ENCODE peak calls at places on chromosomes 13 and 19, in ten cellular contexts. One of them, this sample, is unnamed.

GRCh38 chr19:48681127-48681470 is 8.3 kb upstream of the NTN5 start:
- DNase-seq in stimulated activated CD4-positive, alpha-beta T cell treated with anti-CD3 and anti-CD28 coated beads, Interleukin-12 subunit alpha, Interleukin-12 subunit beta, amount 100 ng/mL, for 4 hours: no peak
- DNase-seq in AG09319: no peak
- DNase-seq in activated CD4-positive, alpha-beta T cell treated with anti-CD3 and anti-CD28 coated beads, Interleukin-2, amount 50 U/mL, for 48 hours: no peak
- DNase-seq in aorta: no peak
- DNase-seq in kidney glomerular epithelial cell: peak; percentile 95
- DNase-seq in T-helper 1 cell: no peak
- DNase-seq in activated T-cell treated with anti-CD3 and anti-CD28 coated beads for 24 hours: no peak
- DNase-seq in AG04450: peak; percentile 83
- DNase-seq in activated naive CD8-positive, alpha-beta T cell treated with anti-CD3 and anti-CD28 coated beads, Interleukin-2, amount 10 ng/mL, durations not matched to agents 7 days and 5 days: no peak
- DNase-seq in this sample: no peak

GRCh38 chr13:76418404-76418803 is 467.8 kb downstream of the KCTD12 start:
- DNase-seq in stimulated activated CD4-positive, alpha-beta T cell treated with anti-CD3 and anti-CD28 coated beads, Interleukin-12 subunit alpha, Interleukin-12 subunit beta, amount 100 ng/mL, for 4 hours: no peak
- DNase-seq in AG09319: no peak
- DNase-seq in activated CD4-positive, alpha-beta T cell treated with anti-CD3 and anti-CD28 coated beads, Interleukin-2, amount 50 U/mL, for 48 hours: no peak
- DNase-seq in aorta: no peak
- DNase-seq in kidney glomerular epithelial cell: no peak
- DNase-seq in T-helper 1 cell: no peak
- DNase-seq in activated T-cell treated with anti-CD3 and anti-CD28 coated beads for 24 hours: no peak
- DNase-seq in AG04450: no peak
- DNase-seq in activated naive CD8-positive, alpha-beta T cell treated with anti-CD3 and anti-CD28 coated beads, Interleukin-2, amount 10 ng/mL, durations not matched to agents 7 days and 5 days: no peak
- DNase-seq in this sample: no peak

GRCh38 chr19:46448601-46449000 is 19.9 kb upstream of the PNMA8C start:
- DNase-seq in stimulated activated CD4-positive, alpha-beta T cell treated with anti-CD3 and anti-CD28 coated beads, Interleukin-12 subunit alpha, Interleukin-12 subunit beta, amount 100 ng/mL, for 4 hours: no peak
- DNase-seq in AG09319: no peak
- DNase-seq in activated CD4-positive, alpha-beta T cell treated with anti-CD3 and anti-CD28 coated beads, Interleukin-2, amount 50 U/mL, for 48 hours: no peak
- DNase-seq in aorta: peak; percentile 24
- DNase-seq in kidney glomerular epithelial cell: no peak
- DNase-seq in T-helper 1 cell: no peak
- DNase-seq in activated T-cell treated with anti-CD3 and anti-CD28 coated beads for 24 hours: no peak
- DNase-seq in AG04450: no peak
- DNase-seq in activated naive CD8-positive, alpha-beta T cell treated with anti-CD3 and anti-CD28 coated beads, Interleukin-2, amount 10 ng/mL, durations not matched to agents 7 days and 5 days: no peak
- DNase-seq in this sample: no peak

GRCh38 chr13:43472344-43472743 is 314.4 kb downstream of the ENOX1 start:
- DNase-seq in stimulated activated CD4-positive, alpha-beta T cell treated with anti-CD3 and anti-CD28 coated beads, Interleukin-12 subunit alpha, Interleukin-12 subunit beta, amount 100 ng/mL, for 4 hours: no peak
- DNase-seq in AG09319: no peak
- DNase-seq in activated CD4-positive, alpha-beta T cell treated with anti-CD3 and anti-CD28 coated beads, Interleukin-2, amount 50 U/mL, for 48 hours: no peak
- DNase-seq in aorta: no peak
- DNase-seq in kidney glomerular epithelial cell: no peak
- DNase-seq in T-helper 1 cell: no peak
- DNase-seq in activated T-cell treated with anti-CD3 and anti-CD28 coated beads for 24 hours: no peak
- DNase-seq in AG04450: no peak
- DNase-seq in activated naive CD8-positive, alpha-beta T cell treated with anti-CD3 and anti-CD28 coated beads, Interleukin-2, amount 10 ng/mL, durations not matched to agents 7 days and 5 days: no peak
- DNase-seq in this sample: no peak

GRCh38 chr19:10690351-10690781 is 10.9 kb upstream of the QTRT1 start:
- DNase-seq in stimulated activated CD4-positive, alpha-beta T cell treated with anti-CD3 and anti-CD28 coated beads, Interleukin-12 subunit alpha, Interleukin-12 subunit beta, amount 100 ng/mL, for 4 hours: no peak
- DNase-seq in AG09319: no peak
- DNase-seq in activated CD4-positive, alpha-beta T cell treated with anti-CD3 and anti-CD28 coated beads, Interleukin-2, amount 50 U/mL, for 48 hours: no peak
- DNase-seq in aorta: no peak
- DNase-seq in kidney glomerular epithelial cell: peak; percentile 49
- DNase-seq in T-helper 1 cell: no peak
- DNase-seq in activated T-cell treated with anti-CD3 and anti-CD28 coated beads for 24 hours: no peak
- DNase-seq in AG04450: no peak
- DNase-seq in activated naive CD8-positive, alpha-beta T cell treated with anti-CD3 and anti-CD28 coated beads, Interleukin-2, amount 10 ng/mL, durations not matched to agents 7 days and 5 days: no peak
- DNase-seq in this sample: no peak

GRCh38 chr19:46391296-46392251 is 21.8 kb downstream of the CCDC8 start:
- DNase-seq in stimulated activated CD4-positive, alpha-beta T cell treated with anti-CD3 and anti-CD28 coated beads, Interleukin-12 subunit alpha, Interleukin-12 subunit beta, amount 100 ng/mL, for 4 hours: no peak
- DNase-seq in AG09319: no peak
- DNase-seq in activated CD4-positive, alpha-beta T cell treated with anti-CD3 and anti-CD28 coated beads, Interleukin-2, amount 50 U/mL, for 48 hours: no peak
- DNase-seq in aorta: no peak
- DNase-seq in kidney glomerular epithelial cell: no peak
- DNase-seq in T-helper 1 cell: no peak
- DNase-seq in activated T-cell treated with anti-CD3 and anti-CD28 coated beads for 24 hours: no peak
- DNase-seq in AG04450: no peak
- DNase-seq in activated naive CD8-positive, alpha-beta T cell treated with anti-CD3 and anti-CD28 coated beads, Interleukin-2, amount 10 ng/mL, durations not matched to agents 7 days and 5 days: no peak
- DNase-seq in this sample: no peak

GRCh38 chr13:52070929-52071523 is 46.5 kb downstream of the UTP14C start:
- DNase-seq in stimulated activated CD4-positive, alpha-beta T cell treated with anti-CD3 and anti-CD28 coated beads, Interleukin-12 subunit alpha, Interleukin-12 subunit beta, amount 100 ng/mL, for 4 hours: no peak
- DNase-seq in AG09319: no peak
- DNase-seq in activated CD4-positive, alpha-beta T cell treated with anti-CD3 and anti-CD28 coated beads, Interleukin-2, amount 50 U/mL, for 48 hours: peak; percentile 10
- DNase-seq in aorta: no peak
- DNase-seq in kidney glomerular epithelial cell: peak; percentile 8
- DNase-seq in T-helper 1 cell: no peak
- DNase-seq in activated T-cell treated with anti-CD3 and anti-CD28 coated beads for 24 hours: no peak
- DNase-seq in AG04450: no peak
- DNase-seq in activated naive CD8-positive, alpha-beta T cell treated with anti-CD3 and anti-CD28 coated beads, Interleukin-2, amount 10 ng/mL, durations not matched to agents 7 days and 5 days: no peak
- DNase-seq in this sample: no peak

GRCh38 chr19:33796164-33797100 is at the start of gene KCTD15:
- DNase-seq in stimulated activated CD4-positive, alpha-beta T cell treated with anti-CD3 and anti-CD28 coated beads, Interleukin-12 subunit alpha, Interleukin-12 subunit beta, amount 100 ng/mL, for 4 hours: peak; percentile 43
- DNase-seq in AG09319: no peak
- DNase-seq in activated CD4-positive, alpha-beta T cell treated with anti-CD3 and anti-CD28 coated beads, Interleukin-2, amount 50 U/mL, for 48 hours: peak; percentile 51
- DNase-seq in aorta: peak; percentile 84
- DNase-seq in kidney glomerular epithelial cell: peak; percentile 23
- DNase-seq in T-helper 1 cell: no peak
- DNase-seq in activated T-cell treated with anti-CD3 and anti-CD28 coated beads for 24 hours: no peak
- DNase-seq in AG04450: no peak
- DNase-seq in activated naive CD8-positive, alpha-beta T cell treated with anti-CD3 and anti-CD28 coated beads, Interleukin-2, amount 10 ng/mL, durations not matched to agents 7 days and 5 days: peak; percentile 53
- DNase-seq in this sample: peak; percentile 68

GRCh38 chr19:39996218-39996810 is 546 bp upstream of the ZNF546 start:
- DNase-seq in stimulated activated CD4-positive, alpha-beta T cell treated with anti-CD3 and anti-CD28 coated beads, Interleukin-12 subunit alpha, Interleukin-12 subunit beta, amount 100 ng/mL, for 4 hours: no peak
- DNase-seq in AG09319: peak; percentile 5
- DNase-seq in activated CD4-positive, alpha-beta T cell treated with anti-CD3 and anti-CD28 coated beads, Interleukin-2, amount 50 U/mL, for 48 hours: no peak
- DNase-seq in aorta: no peak
- DNase-seq in kidney glomerular epithelial cell: peak; percentile 52
- DNase-seq in T-helper 1 cell: no peak
- DNase-seq in activated T-cell treated with anti-CD3 and anti-CD28 coated beads for 24 hours: peak; percentile 23
- DNase-seq in AG04450: peak; percentile 3
- DNase-seq in activated naive CD8-positive, alpha-beta T cell treated with anti-CD3 and anti-CD28 coated beads, Interleukin-2, amount 10 ng/mL, durations not matched to agents 7 days and 5 days: no peak
- DNase-seq in this sample: no peak

GRCh38 chr19:29810504-29810871 is 1.3 kb upstream of the CCNE1 start:
- DNase-seq in stimulated activated CD4-positive, alpha-beta T cell treated with anti-CD3 and anti-CD28 coated beads, Interleukin-12 subunit alpha, Interleukin-12 subunit beta, amount 100 ng/mL, for 4 hours: no peak
- DNase-seq in AG09319: no peak
- DNase-seq in activated CD4-positive, alpha-beta T cell treated with anti-CD3 and anti-CD28 coated beads, Interleukin-2, amount 50 U/mL, for 48 hours: no peak
- DNase-seq in aorta: peak; percentile 43
- DNase-seq in kidney glomerular epithelial cell: no peak
- DNase-seq in T-helper 1 cell: no peak
- DNase-seq in activated T-cell treated with anti-CD3 and anti-CD28 coated beads for 24 hours: no peak
- DNase-seq in AG04450: no peak
- DNase-seq in activated naive CD8-positive, alpha-beta T cell treated with anti-CD3 and anti-CD28 coated beads, Interleukin-2, amount 10 ng/mL, durations not matched to agents 7 days and 5 days: no peak
- DNase-seq in this sample: no peak

GRCh38 chr13:38824342-38824741 is 137.5 kb downstream of the FREM2 start:
- DNase-seq in stimulated activated CD4-positive, alpha-beta T cell treated with anti-CD3 and anti-CD28 coated beads, Interleukin-12 subunit alpha, Interleukin-12 subunit beta, amount 100 ng/mL, for 4 hours: no peak
- DNase-seq in AG09319: no peak
- DNase-seq in activated CD4-positive, alpha-beta T cell treated with anti-CD3 and anti-CD28 coated beads, Interleukin-2, amount 50 U/mL, for 48 hours: no peak
- DNase-seq in aorta: no peak
- DNase-seq in kidney glomerular epithelial cell: no peak
- DNase-seq in T-helper 1 cell: no peak
- DNase-seq in activated T-cell treated with anti-CD3 and anti-CD28 coated beads for 24 hours: no peak
- DNase-seq in AG04450: no peak
- DNase-seq in activated naive CD8-positive, alpha-beta T cell treated with anti-CD3 and anti-CD28 coated beads, Interleukin-2, amount 10 ng/mL, durations not matched to agents 7 days and 5 days: no peak
- DNase-seq in this sample: no peak

GRCh38 chr13:92806215-92806614 is 420.4 kb upstream of the GPC6 start:
- DNase-seq in stimulated activated CD4-positive, alpha-beta T cell treated with anti-CD3 and anti-CD28 coated beads, Interleukin-12 subunit alpha, Interleukin-12 subunit beta, amount 100 ng/mL, for 4 hours: no peak
- DNase-seq in AG09319: no peak
- DNase-seq in activated CD4-positive, alpha-beta T cell treated with anti-CD3 and anti-CD28 coated beads, Interleukin-2, amount 50 U/mL, for 48 hours: no peak
- DNase-seq in aorta: no peak
- DNase-seq in kidney glomerular epithelial cell: peak; percentile 64
- DNase-seq in T-helper 1 cell: no peak
- DNase-seq in activated T-cell treated with anti-CD3 and anti-CD28 coated beads for 24 hours: no peak
- DNase-seq in AG04450: no peak
- DNase-seq in activated naive CD8-positive, alpha-beta T cell treated with anti-CD3 and anti-CD28 coated beads, Interleukin-2, amount 10 ng/mL, durations not matched to agents 7 days and 5 days: no peak
- DNase-seq in this sample: no peak

GRCh38 chr19:18429717-18430416 is 8.1 kb downstream of the ISYNA1 start:
- DNase-seq in stimulated activated CD4-positive, alpha-beta T cell treated with anti-CD3 and anti-CD28 coated beads, Interleukin-12 subunit alpha, Interleukin-12 subunit beta, amount 100 ng/mL, for 4 hours: no peak
- DNase-seq in AG09319: no peak
- DNase-seq in activated CD4-positive, alpha-beta T cell treated with anti-CD3 and anti-CD28 coated beads, Interleukin-2, amount 50 U/mL, for 48 hours: no peak
- DNase-seq in aorta: no peak
- DNase-seq in kidney glomerular epithelial cell: no peak
- DNase-seq in T-helper 1 cell: no peak
- DNase-seq in activated T-cell treated with anti-CD3 and anti-CD28 coated beads for 24 hours: no peak
- DNase-seq in AG04450: no peak
- DNase-seq in activated naive CD8-positive, alpha-beta T cell treated with anti-CD3 and anti-CD28 coated beads, Interleukin-2, amount 10 ng/mL, durations not matched to agents 7 days and 5 days: peak; percentile 64
- DNase-seq in this sample: no peak

GRCh38 chr13:44267966-44268365 is 105.7 kb upstream of the SERP2 start:
- DNase-seq in stimulated activated CD4-positive, alpha-beta T cell treated with anti-CD3 and anti-CD28 coated beads, Interleukin-12 subunit alpha, Interleukin-12 subunit beta, amount 100 ng/mL, for 4 hours: no peak
- DNase-seq in AG09319: peak; percentile 92
- DNase-seq in activated CD4-positive, alpha-beta T cell treated with anti-CD3 and anti-CD28 coated beads, Interleukin-2, amount 50 U/mL, for 48 hours: no peak
- DNase-seq in aorta: no peak
- DNase-seq in kidney glomerular epithelial cell: peak; percentile 61
- DNase-seq in T-helper 1 cell: no peak
- DNase-seq in activated T-cell treated with anti-CD3 and anti-CD28 coated beads for 24 hours: no peak
- DNase-seq in AG04450: peak; percentile 36
- DNase-seq in activated naive CD8-positive, alpha-beta T cell treated with anti-CD3 and anti-CD28 coated beads, Interleukin-2, amount 10 ng/mL, durations not matched to agents 7 days and 5 days: no peak
- DNase-seq in this sample: no peak

GRCh38 chr13:101942038-101942437 is 459.8 kb downstream of the FGF14 start:
- DNase-seq in stimulated activated CD4-positive, alpha-beta T cell treated with anti-CD3 and anti-CD28 coated beads, Interleukin-12 subunit alpha, Interleukin-12 subunit beta, amount 100 ng/mL, for 4 hours: no peak
- DNase-seq in AG09319: no peak
- DNase-seq in activated CD4-positive, alpha-beta T cell treated with anti-CD3 and anti-CD28 coated beads, Interleukin-2, amount 50 U/mL, for 48 hours: no peak
- DNase-seq in aorta: no peak
- DNase-seq in kidney glomerular epithelial cell: peak; percentile 56
- DNase-seq in T-helper 1 cell: no peak
- DNase-seq in activated T-cell treated with anti-CD3 and anti-CD28 coated beads for 24 hours: no peak
- DNase-seq in AG04450: no peak
- DNase-seq in activated naive CD8-positive, alpha-beta T cell treated with anti-CD3 and anti-CD28 coated beads, Interleukin-2, amount 10 ng/mL, durations not matched to agents 7 days and 5 days: no peak
- DNase-seq in this sample: no peak

GRCh38 chr13:42925626-42926025 is 66.4 kb downstream of the EPSTI1 start:
- DNase-seq in stimulated activated CD4-positive, alpha-beta T cell treated with anti-CD3 and anti-CD28 coated beads, Interleukin-12 subunit alpha, Interleukin-12 subunit beta, amount 100 ng/mL, for 4 hours: no peak
- DNase-seq in AG09319: no peak
- DNase-seq in activated CD4-positive, alpha-beta T cell treated with anti-CD3 and anti-CD28 coated beads, Interleukin-2, amount 50 U/mL, for 48 hours: no peak
- DNase-seq in aorta: no peak
- DNase-seq in kidney glomerular epithelial cell: no peak
- DNase-seq in T-helper 1 cell: no peak
- DNase-seq in activated T-cell treated with anti-CD3 and anti-CD28 coated beads for 24 hours: no peak
- DNase-seq in AG04450: no peak
- DNase-seq in activated naive CD8-positive, alpha-beta T cell treated with anti-CD3 and anti-CD28 coated beads, Interleukin-2, amount 10 ng/mL, durations not matched to agents 7 days and 5 days: no peak
- DNase-seq in this sample: no peak

GRCh38 chr13:97174638-97175037 is 47.5 kb upstream of the MBNL2 start:
- DNase-seq in stimulated activated CD4-positive, alpha-beta T cell treated with anti-CD3 and anti-CD28 coated beads, Interleukin-12 subunit alpha, Interleukin-12 subunit beta, amount 100 ng/mL, for 4 hours: no peak
- DNase-seq in AG09319: no peak
- DNase-seq in activated CD4-positive, alpha-beta T cell treated with anti-CD3 and anti-CD28 coated beads, Interleukin-2, amount 50 U/mL, for 48 hours: no peak
- DNase-seq in aorta: no peak
- DNase-seq in kidney glomerular epithelial cell: no peak
- DNase-seq in T-helper 1 cell: no peak
- DNase-seq in activated T-cell treated with anti-CD3 and anti-CD28 coated beads for 24 hours: no peak
- DNase-seq in AG04450: no peak
- DNase-seq in activated naive CD8-positive, alpha-beta T cell treated with anti-CD3 and anti-CD28 coated beads, Interleukin-2, amount 10 ng/mL, durations not matched to agents 7 days and 5 days: no peak
- DNase-seq in this sample: no peak

GRCh38 chr19:55345818-55346724 is 6.4 kb downstream of the KMT5C start:
- DNase-seq in stimulated activated CD4-positive, alpha-beta T cell treated with anti-CD3 and anti-CD28 coated beads, Interleukin-12 subunit alpha, Interleukin-12 subunit beta, amount 100 ng/mL, for 4 hours: no peak
- DNase-seq in AG09319: no peak
- DNase-seq in activated CD4-positive, alpha-beta T cell treated with anti-CD3 and anti-CD28 coated beads, Interleukin-2, amount 50 U/mL, for 48 hours: no peak
- DNase-seq in aorta: peak; percentile 86
- DNase-seq in kidney glomerular epithelial cell: no peak
- DNase-seq in T-helper 1 cell: no peak
- DNase-seq in activated T-cell treated with anti-CD3 and anti-CD28 coated beads for 24 hours: no peak
- DNase-seq in AG04450: no peak
- DNase-seq in activated naive CD8-positive, alpha-beta T cell treated with anti-CD3 and anti-CD28 coated beads, Interleukin-2, amount 10 ng/mL, durations not matched to agents 7 days and 5 days: no peak
- DNase-seq in this sample: peak; percentile 65

GRCh38 chr19:3668331-3669133 is 31.7 kb downstream of the PIP5K1C start:
- DNase-seq in stimulated activated CD4-positive, alpha-beta T cell treated with anti-CD3 and anti-CD28 coated beads, Interleukin-12 subunit alpha, Interleukin-12 subunit beta, amount 100 ng/mL, for 4 hours: no peak
- DNase-seq in AG09319: no peak
- DNase-seq in activated CD4-positive, alpha-beta T cell treated with anti-CD3 and anti-CD28 coated beads, Interleukin-2, amount 50 U/mL, for 48 hours: no peak
- DNase-seq in aorta: no peak
- DNase-seq in kidney glomerular epithelial cell: no peak
- DNase-seq in T-helper 1 cell: no peak
- DNase-seq in activated T-cell treated with anti-CD3 and anti-CD28 coated beads for 24 hours: no peak
- DNase-seq in AG04450: no peak
- DNase-seq in activated naive CD8-positive, alpha-beta T cell treated with anti-CD3 and anti-CD28 coated beads, Interleukin-2, amount 10 ng/mL, durations not matched to agents 7 days and 5 days: no peak
- DNase-seq in this sample: no peak

This sample was measured in psoas muscle.